ENCODE peak calls at places on chromosomes 7 and 10, in seven cellular contexts. C, W, L, E, Q, S and P are unnamed samples.
A peak's percentile ranks its signal among the peaks of the same experiment; 100 is the strongest.

GRCh38 chr7:30938435-30939316 is 25.1 kb upstream of the GHRHR start:
- DNase-seq in C (peak; percentile 89), W (peak; percentile 87), L (peak; percentile 71), E (peak; percentile 95), Q (peak; percentile 58), S (peak; percentile 54), P (peak; percentile 72)

GRCh38 chr7:88027724-88028123 is 93.7 kb downstream of the ADAM22 start:
- DNase-seq in C (no peak), W (no peak), L (no peak), E (no peak), Q (no peak), S (no peak), P (no peak)

GRCh38 chr10:63128443-63128842 is 4.7 kb upstream of the NRBF2 start:
- DNase-seq in C (no peak), W (no peak), L (no peak), E (no peak), Q (peak; percentile 70), S (peak; percentile 57), P (no peak)

GRCh38 chr10:43390791-43391190 is 18.2 kb downstream of the HNRNPF start:
- DNase-seq in C (no peak), W (peak; percentile 40), L (peak; percentile 76), E (no peak), Q (peak; percentile 49), S (peak; percentile 20), P (no peak)

GRCh38 chr7:139560678-139561077 is 37.2 kb downstream of the CLEC2L start:
- DNase-seq in C (no peak), W (no peak), L (no peak), E (peak; percentile 87), Q (no peak), S (no peak), P (no peak)

GRCh38 chr7:5661941-5662340 is 119.5 kb downstream of the RNF216 start:
- DNase-seq in C (peak; percentile 59), W (no peak), L (peak; percentile 57), E (no peak), Q (no peak), S (no peak), P (no peak)

GRCh38 chr7:51007708-51008505 is 225.2 kb upstream of the GRB10 start:
- DNase-seq in C (peak; percentile 4), W (no peak), L (no peak), E (no peak), Q (no peak), S (no peak), P (no peak)

GRCh38 chr7:27099839-27100225 is 2.7 kb downstream of the HOXA2 start:
- DNase-seq in C (no peak), W (no peak), L (no peak), E (no peak), Q (peak; percentile 46), S (peak; percentile 36), P (no peak)

GRCh38 chr7:92446869-92447238 is 428 bp upstream of the GATAD1 start:
- DNase-seq in C (no peak), W (no peak), L (no peak), E (no peak), Q (no peak), S (no peak), P (no peak)

GRCh38 chr7:44693641-44694313 is 54.9 kb upstream of the ZMIZ2 start:
- DNase-seq in C (no peak), W (no peak), L (no peak), E (no peak), Q (peak; percentile 85), S (peak; percentile 85), P (no peak)

GRCh38 chr10:24951201-24952145 is 933 bp downstream of the PRTFDC1 start:
- DNase-seq in C (no peak), W (peak; percentile 38), L (peak; percentile 51), E (peak; percentile 73), Q (no peak), S (peak; percentile 34), P (no peak)

GRCh38 chr10:23362879-23363787 is 18.5 kb upstream of the C10orf67 start:
- DNase-seq in C (peak; percentile 37), W (no peak), L (no peak), E (no peak), Q (no peak), S (no peak), P (no peak)

GRCh38 chr10:101781984-101782810 is 1.0 kb downstream of the NPM3 start:
- DNase-seq in C (peak; percentile 36), W (no peak), L (peak; percentile 6), E (no peak), Q (no peak), S (no peak), P (no peak)

GRCh38 chr7:43726466-43726865 is 2.9 kb downstream of the COA1 start:
- DNase-seq in C (no peak), W (no peak), L (no peak), E (no peak), Q (no peak), S (peak; percentile 68), P (no peak)

GRCh38 chr10:103493362-103493871 is at the start of gene NEURL1:
- DNase-seq in C (peak; percentile 55), W (peak; percentile 51), L (peak; percentile 66), E (no peak), Q (no peak), S (no peak), P (peak; percentile 41)

GRCh38 chr7:113078321-113078720 is 8.3 kb downstream of the GPR85 start:
- DNase-seq in C (no peak), W (no peak), L (no peak), E (no peak), Q (no peak), S (no peak), P (no peak)

GRCh38 chr10:92891885-92892705 is 43.8 kb downstream of the EXOC6 start:
- DNase-seq in C (no peak), W (peak; percentile 46), L (no peak), E (peak; percentile 74), Q (peak; percentile 91), S (peak; percentile 86), P (no peak)

DNA sequence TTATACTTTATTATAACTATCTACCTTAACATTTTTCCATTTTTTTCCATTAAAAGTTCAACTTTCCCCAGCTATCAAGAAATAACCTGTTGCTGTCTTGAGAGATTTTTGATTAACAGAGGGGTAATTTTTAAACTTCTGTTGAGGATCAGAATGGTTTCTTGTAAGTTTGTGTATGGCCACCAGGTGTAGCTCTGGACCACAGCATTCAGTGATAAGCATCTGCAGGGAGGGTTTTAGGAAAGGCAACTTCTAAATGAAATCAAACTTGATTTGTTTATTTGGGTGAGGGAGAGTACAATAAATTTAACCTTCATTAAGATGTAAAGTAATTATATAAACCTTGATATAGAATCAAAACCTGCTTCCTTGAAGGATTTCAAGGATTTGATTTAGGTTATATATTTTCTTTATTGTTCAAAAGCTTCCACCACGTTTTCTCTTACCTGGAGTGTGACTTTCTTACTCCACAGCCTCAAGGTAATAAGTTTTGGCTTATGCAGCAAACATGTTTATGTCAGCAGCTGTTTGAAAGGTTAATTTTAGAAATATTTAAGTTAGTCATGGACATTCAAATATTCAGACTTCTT is 153.3 kb downstream of the STK31 start:
- DNase-seq in C (peak; percentile 17), W (peak; percentile 46), L (no peak), E (no peak), Q (peak; percentile 17), S (peak; percentile 33), P (no peak)
- TF ChIP-seq CTCF in C (peak; percentile 39), W (peak; percentile 65), L (peak; percentile 63), E (peak; percentile 32), Q (peak; percentile 32), S (peak; percentile 77), P (peak; percentile 41)

DNA sequence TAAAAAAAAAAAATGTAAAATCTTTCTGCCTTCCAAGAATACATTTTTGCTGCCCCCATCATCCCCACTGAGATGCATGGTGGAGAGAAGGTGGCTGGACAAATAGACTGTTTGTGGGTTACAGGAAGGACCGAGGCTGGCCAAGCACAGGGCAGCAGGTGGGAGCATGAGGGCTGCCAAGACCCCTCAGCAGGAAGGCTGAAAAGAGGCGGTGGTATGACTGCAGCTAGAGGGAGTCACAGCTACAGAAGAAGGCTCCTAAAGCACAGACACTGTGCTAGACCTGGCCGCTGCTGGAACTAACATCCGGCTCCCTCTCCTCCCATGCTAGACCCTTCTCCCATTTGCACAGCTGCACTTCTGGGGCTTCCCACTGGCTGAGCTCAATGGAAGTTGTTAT is 289.6 kb downstream of the TCERG1L start:
- DNase-seq in C (no peak), W (no peak), L (no peak), E (no peak), Q (no peak), S (no peak), P (no peak)
- TF ChIP-seq CTCF in C (no peak), W (no peak), L (no peak), E (no peak), Q (no peak), S (no peak), P (no peak)

GRCh38 chr7:1557006-1557405 is 1.0 kb upstream of the TMEM184A start:
- DNase-seq in C (no peak), W (no peak), L (no peak), E (no peak), Q (no peak), S (no peak), P (no peak)

GRCh38 chr7:1554332-1555045 is 1.5 kb downstream of the TMEM184A start:
- DNase-seq in C (no peak), W (no peak), L (no peak), E (no peak), Q (no peak), S (no peak), P (no peak)

GRCh38 chr7:1555046-1555812 is 776 bp downstream of the TMEM184A start:
- DNase-seq in C (no peak), W (peak; percentile 22), L (no peak), E (peak; percentile 91), Q (peak; percentile 89), S (peak; percentile 85), P (peak; percentile 67)

GRCh38 chr7:1557771-1558170 is 1.8 kb upstream of the TMEM184A start:
- DNase-seq in C (no peak), W (no peak), L (no peak), E (no peak), Q (no peak), S (no peak), P (no peak)

GRCh38 chr7:1555813-1556540 is at the start of gene TMEM184A:
- DNase-seq in C (peak; percentile 71), W (peak; percentile 64), L (no peak), E (peak; percentile 92), Q (no peak), S (no peak), P (peak; percentile 93)
- TF ChIP-seq CTCF in C (peak; percentile 39), W (peak; percentile 30), L (no peak), E (peak; percentile 57), Q (peak; percentile 18), S (peak; percentile 17), P (peak; percentile 32)

DNA sequence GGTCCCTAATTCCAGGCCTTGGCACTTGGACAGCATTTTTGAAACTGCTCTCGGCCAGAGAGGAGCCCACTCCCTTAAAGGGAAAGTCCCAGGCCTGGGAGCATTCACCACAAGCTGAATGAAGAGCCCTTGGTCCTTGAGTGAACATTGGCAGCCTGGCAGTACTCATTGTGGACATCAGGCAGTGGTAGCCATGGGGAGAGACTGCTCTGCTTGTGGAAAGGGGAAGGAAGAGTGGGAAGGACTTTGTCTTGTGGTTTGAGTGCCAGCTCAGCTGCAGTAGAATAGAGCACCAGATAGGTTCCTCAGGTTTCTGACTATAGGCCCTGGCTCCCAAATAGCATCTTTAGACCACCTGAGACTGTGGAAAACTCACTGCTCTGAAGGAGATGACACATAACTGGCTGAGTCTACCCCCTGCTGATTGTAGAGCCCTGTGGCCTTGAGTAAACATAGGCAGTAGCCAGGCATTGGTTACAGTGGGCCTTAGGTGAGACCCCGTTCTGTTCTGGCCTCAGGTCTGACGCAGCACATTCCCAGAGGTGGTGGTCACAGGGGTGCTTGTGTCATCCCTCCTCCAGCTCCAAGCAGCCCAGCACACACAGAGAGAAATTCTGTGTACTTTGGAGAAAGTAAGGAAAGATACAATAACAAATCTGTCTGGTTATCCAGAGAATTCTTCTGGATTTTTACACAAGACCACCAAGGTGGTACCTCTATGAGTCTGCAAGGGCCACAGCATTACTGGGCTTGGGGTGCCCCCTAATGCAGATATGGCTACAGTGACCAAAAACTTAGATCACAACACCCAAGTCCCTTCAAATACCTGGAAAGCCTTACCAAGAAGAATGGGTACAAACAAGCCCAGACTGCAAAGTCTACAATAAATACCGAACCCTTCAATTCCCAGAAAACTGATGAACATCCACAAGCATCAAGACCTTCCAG is 153.8 kb downstream of the GNAI1 start:
- DNase-seq in C (no peak), W (no peak), L (peak; percentile 40), E (no peak), Q (peak; percentile 84), S (peak; percentile 94), P (no peak)
- TF ChIP-seq CTCF in C (no peak), W (peak; percentile 12), L (peak; percentile 64), E (no peak), Q (peak; percentile 29), S (peak; percentile 8), P (peak; percentile 45)